ENCODE peak calls at places on chromosomes 1 and 21, in eight cellular contexts. C, P, J, A, O, S, W and V are unnamed samples.

GRCh38 chr21:17612023-17612564 is 607 bp downstream of the BTG3 start:
- DNase-seq in J (no peak), A (no peak), C (peak), P (peak), O (no peak), S (no peak), W (peak), V (no peak)

GRCh38 chr1:39727932-39728317 is 10.8 kb upstream of the PPIE start:
- DNase-seq in A (no peak), S (no peak), P (no peak), C (no peak), O (no peak), J (no peak), W (no peak), V (no peak)

GRCh38 chr1:187010571-187011309 is 182.0 kb downstream of the PLA2G4A start:
- DNase-seq in S (no peak), A (no peak), P (no peak), J (no peak), W (no peak), O (no peak), C (no peak), V (no peak)

GRCh38 chr21:43208561-43209332 is 39.9 kb downstream of the CRYAA start:
- DNase-seq in C (no peak), S (no peak), O (no peak), W (no peak), J (no peak), A (no peak), P (no peak), V (no peak)

GRCh38 chr21:42509239-42509638 is 4.4 kb upstream of the SLC37A1 start:
- DNase-seq in A (no peak), P (no peak), C (no peak), W (no peak), J (no peak), O (no peak), S (no peak), V (no peak)

GRCh38 chr1:204513117-204513716 is 3.0 kb upstream of the MDM4 start:
- DNase-seq in J (no peak), P (no peak), C (no peak), O (no peak), W (peak), S (no peak), A (no peak), V (no peak)

GRCh38 chr1:189619682-189620332 is 857.9 kb downstream of the BRINP3 start:
- DNase-seq in P (peak), S (no peak), W (no peak), C (peak), O (no peak), J (peak), A (no peak), V (peak)

GRCh38 chr1:71298633-71299032 is 217.8 kb upstream of the ZRANB2 start:
- DNase-seq in O (no peak), J (no peak), S (no peak), C (no peak), P (no peak), A (no peak), W (no peak), V (no peak)

GRCh38 chr1:113552244-113552643 is 161.9 kb downstream of the MAGI3 start:
- DNase-seq in J (no peak), P (no peak), S (no peak), C (no peak), W (no peak), A (no peak), O (no peak), V (no peak)

GRCh38 chr1:24454684-24455091 is 39.1 kb downstream of the NIPAL3 start:
- DNase-seq in J (no peak), C (no peak), A (no peak), S (no peak), P (no peak), O (no peak), W (no peak), V (no peak)